ENCODE peak calls at places on chromosomes 13 and 19, in four cellular contexts. One of them, this sample, is unnamed.
A peak's percentile ranks its signal among the peaks of the same experiment; 100 is the strongest.

GRCh38 chr13:26503826-26504594 is 53.5 kb upstream of the WASF3 start:
- DNase-seq in ovary: no peak
- DNase-seq in stomach: no peak
- DNase-seq in upper lobe of left lung: no peak
- DNase-seq in this sample: no peak

GRCh38 chr19:35919306-35919705 is 11.2 kb upstream of the TYROBP start:
- DNase-seq in ovary: no peak
- DNase-seq in upper lobe of left lung: no peak
- DNase-seq in stomach: no peak
- DNase-seq in this sample: no peak

GRCh38 chr19:13034636-13035035 is 39.4 kb downstream of the NFIX start:
- DNase-seq in upper lobe of left lung: no peak
- DNase-seq in stomach: no peak
- DNase-seq in ovary: no peak
- DNase-seq in this sample: no peak

GRCh38 chr19:28737021-28737525 is 475.9 kb downstream of the UQCRFS1 start:
- DNase-seq in stomach: no peak
- DNase-seq in ovary: no peak
- DNase-seq in upper lobe of left lung: no peak
- DNase-seq in this sample: no peak

GRCh38 chr13:27960362-27961226 is 8.5 kb downstream of the CDX2 start:
- DNase-seq in ovary: no peak
- DNase-seq in upper lobe of left lung: peak; percentile 93
- DNase-seq in stomach: peak; percentile 81
- DNase-seq in this sample: no peak

GRCh38 chr19:55212447-55212846 is 3.1 kb upstream of the PTPRH start:
- DNase-seq in upper lobe of left lung: no peak
- DNase-seq in ovary: no peak
- DNase-seq in stomach: no peak
- DNase-seq in this sample: no peak

GRCh38 chr19:1068111-1069001 is 1.4 kb downstream of the ARHGAP45 start:
- DNase-seq in ovary: no peak
- DNase-seq in upper lobe of left lung: peak; percentile 91
- DNase-seq in stomach: no peak
- DNase-seq in this sample: peak; percentile 76

GRCh38 chr19:17680235-17680722 is 7.9 kb downstream of the UNC13A start:
- DNase-seq in upper lobe of left lung: peak; percentile 92
- DNase-seq in stomach: peak; percentile 57
- DNase-seq in ovary: peak; percentile 65
- DNase-seq in this sample: peak; percentile 82

GRCh38 chr19:45952691-45953505 is 20.8 kb downstream of the NOVA2 start:
- DNase-seq in upper lobe of left lung: peak; percentile 63
- DNase-seq in ovary: no peak
- DNase-seq in stomach: peak; percentile 35
- DNase-seq in this sample: no peak

GRCh38 chr13:97460004-97460756 is 26.2 kb downstream of the RAP2A start:
- DNase-seq in upper lobe of left lung: no peak
- DNase-seq in stomach: no peak
- DNase-seq in ovary: no peak
- DNase-seq in this sample: no peak

GRCh38 chr13:66354880-66355279 is 875.3 kb downstream of the PCDH9 start:
- DNase-seq in stomach: no peak
- DNase-seq in upper lobe of left lung: no peak
- DNase-seq in ovary: no peak
- DNase-seq in this sample: no peak

GRCh38 chr13:40596484-40596883 is 70.0 kb downstream of the FOXO1 start:
- DNase-seq in upper lobe of left lung: no peak
- DNase-seq in stomach: no peak
- DNase-seq in ovary: no peak
- DNase-seq in this sample: no peak

GRCh38 chr13:59483441-59484116 is 680.1 kb downstream of the DIAPH3 start:
- DNase-seq in stomach: no peak
- DNase-seq in ovary: no peak
- DNase-seq in upper lobe of left lung: no peak
- DNase-seq in this sample: no peak

GRCh38 chr13:29861694-29862110 is 11.3 kb upstream of the UBL3 start:
- DNase-seq in stomach: no peak
- DNase-seq in ovary: no peak
- DNase-seq in upper lobe of left lung: no peak
- DNase-seq in this sample: no peak

GRCh38 chr13:113832631-113833030 is 31.2 kb downstream of the GAS6 start:
- DNase-seq in ovary: no peak
- DNase-seq in stomach: no peak
- DNase-seq in upper lobe of left lung: peak; percentile 86
- DNase-seq in this sample: no peak

GRCh38 chr13:113834496-113835200 is 29.2 kb downstream of the GAS6 start:
- DNase-seq in ovary: peak; percentile 11
- DNase-seq in upper lobe of left lung: peak; percentile 81
- DNase-seq in stomach: no peak
- DNase-seq in this sample: no peak

GRCh38 chr13:113832204-113832603 is 31.7 kb downstream of the GAS6 start:
- DNase-seq in ovary: no peak
- DNase-seq in stomach: no peak
- DNase-seq in upper lobe of left lung: peak; percentile 76
- DNase-seq in this sample: no peak

GRCh38 chr13:113831061-113831460 is 32.8 kb downstream of the GAS6 start:
- DNase-seq in ovary: no peak
- DNase-seq in upper lobe of left lung: peak; percentile 76
- DNase-seq in stomach: no peak
- DNase-seq in this sample: no peak

GRCh38 chr13:113833111-113833830 is 30.6 kb downstream of the GAS6 start:
- DNase-seq in ovary: no peak
- DNase-seq in stomach: no peak
- DNase-seq in upper lobe of left lung: peak; percentile 72
- DNase-seq in this sample: no peak
- H3K36me3 ChIP-seq in ovary: no peaks in the 10 kb centered on the region
- H3K36me3 ChIP-seq in stomach: peaks cover 48% of the 10 kb centered on the region
- H3K36me3 ChIP-seq in upper lobe of left lung: no peaks in the 10 kb centered on the region
- H3K36me3 ChIP-seq in this sample: peaks cover 51% of the 10 kb centered on the region

GRCh38 chr19:41439441-41440222 is at the start of gene DMAC2:
- DNase-seq in ovary: peak; percentile 97
- DNase-seq in stomach: peak; percentile 99
- DNase-seq in upper lobe of left lung: peak; percentile 86
- DNase-seq in this sample: peak; percentile 99
- TF ChIP-seq EP300 in ovary: peak; percentile 17
- TF ChIP-seq EP300 in stomach: no peak
- TF ChIP-seq EP300 in upper lobe of left lung: no peak
- TF ChIP-seq EP300 in this sample: no peak

DNA sequence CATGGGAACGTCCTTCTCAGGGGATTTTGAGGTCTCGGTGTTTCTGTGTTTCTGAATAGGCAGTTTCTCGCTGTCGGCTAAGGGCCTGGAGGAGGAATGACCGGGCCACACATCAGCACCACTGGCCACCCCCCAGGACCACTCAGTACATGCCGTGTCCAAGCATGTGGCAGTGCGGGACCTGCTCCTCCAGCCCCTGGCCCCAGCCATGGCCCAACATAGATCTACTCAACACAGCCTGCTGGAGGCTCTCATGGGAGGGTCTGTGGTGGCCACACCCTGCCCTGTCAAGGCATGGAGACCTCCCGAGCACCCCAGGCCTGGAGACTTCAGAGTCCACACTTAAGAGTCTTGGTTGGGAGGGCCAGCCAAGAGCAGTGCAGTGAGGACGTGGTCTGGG is 17.5 kb downstream of the IZUMO4 start:
- DNase-seq in ovary: no peak
- DNase-seq in stomach: no peak
- DNase-seq in upper lobe of left lung: peak; percentile 57
- DNase-seq in this sample: no peak
- H3K36me3 ChIP-seq in ovary: no peaks in the 10 kb centered on the region
- H3K36me3 ChIP-seq in stomach: peaks cover 100% of the 10 kb centered on the region
- H3K36me3 ChIP-seq in upper lobe of left lung: peaks cover 76% of the 10 kb centered on the region
- H3K36me3 ChIP-seq in this sample: peaks cover 100% of the 10 kb centered on the region

GRCh38 chr19:31211088-31211487 is 138.1 kb downstream of the TSHZ3 start:
- DNase-seq in ovary: no peak
- DNase-seq in upper lobe of left lung: no peak
- DNase-seq in stomach: no peak
- DNase-seq in this sample: no peak
- TF ChIP-seq EP300 in ovary: no peak
- TF ChIP-seq EP300 in upper lobe of left lung: no peak
- TF ChIP-seq EP300 in stomach: no peak
- TF ChIP-seq EP300 in this sample: no peak

GRCh38 chr13:46343279-46343949 is 43.6 kb downstream of the RUBCNL start:
- DNase-seq in upper lobe of left lung: no peak
- DNase-seq in ovary: no peak
- DNase-seq in stomach: no peak
- DNase-seq in this sample: no peak

GRCh38 chr13:46347277-46347676 is 39.8 kb downstream of the RUBCNL start:
- DNase-seq in ovary: no peak
- DNase-seq in upper lobe of left lung: no peak
- DNase-seq in stomach: no peak
- DNase-seq in this sample: no peak

GRCh38 chr13:46345400-46345799 is 41.7 kb downstream of the RUBCNL start:
- DNase-seq in ovary: no peak
- DNase-seq in stomach: no peak
- DNase-seq in upper lobe of left lung: no peak
- DNase-seq in this sample: no peak

GRCh38 chr13:46348976-46349375 is 38.1 kb downstream of the RUBCNL start:
- DNase-seq in stomach: no peak
- DNase-seq in ovary: no peak
- DNase-seq in upper lobe of left lung: no peak
- DNase-seq in this sample: no peak

GRCh38 chr13:46345866-46346265 is 41.2 kb downstream of the RUBCNL start:
- DNase-seq in stomach: no peak
- DNase-seq in upper lobe of left lung: no peak
- DNase-seq in ovary: no peak
- DNase-seq in this sample: no peak
- H3K36me3 ChIP-seq in stomach: no peaks in the 10 kb centered on the region
- H3K36me3 ChIP-seq in upper lobe of left lung: no peaks in the 10 kb centered on the region
- H3K36me3 ChIP-seq in ovary: no peaks in the 10 kb centered on the region
- H3K36me3 ChIP-seq in this sample: peaks cover 2% of the 10 kb centered on the region

This sample was measured in suprapubic skin.